ENCODE peak calls at places on chromosomes 13 and 19, in six cellular contexts. Y, J, M, D, U and A are unnamed samples.

GRCh38 chr13:54611400-54611799 is 1582.8 kb downstream of the OLFM4 start:
- DNase-seq in Y (no peak), J (no peak), M (no peak), D (no peak), U (no peak), A (no peak)

GRCh38 chr19:10501971-10502523 is 1.1 kb downstream of the KEAP1 start:
- DNase-seq in Y (peak), J (peak), M (peak), D (no peak), U (no peak), A (no peak)

GRCh38 chr19:30096596-30097370 is 154.7 kb downstream of the URI1 start:
- DNase-seq in Y (no peak), J (no peak), M (no peak), D (no peak), U (no peak), A (no peak)

GRCh38 chr13:26956532-26957142 is 196.1 kb upstream of the GPR12 start:
- DNase-seq in Y (no peak), J (no peak), M (no peak), D (no peak), U (no peak), A (no peak)

GRCh38 chr13:114129649-114130062 is 2.8 kb downstream of the RASA3 start:
- DNase-seq in Y (peak), J (no peak), M (no peak), D (no peak), U (no peak), A (no peak)

GRCh38 chr13:94061316-94061715 is 418.2 kb downstream of the DCT start:
- DNase-seq in Y (no peak), J (no peak), M (no peak), D (no peak), U (no peak), A (no peak)

GRCh38 chr13:107144432-107144831 is 576.5 kb upstream of the ARGLU1 start:
- DNase-seq in Y (no peak), J (no peak), M (no peak), D (no peak), U (no peak), A (no peak)

GRCh38 chr13:31880849-31881494 is 141.6 kb downstream of the RXFP2 start:
- DNase-seq in Y (no peak), J (no peak), M (no peak), D (no peak), U (no peak), A (no peak)

GRCh38 chr13:66443926-66444325 is 786.2 kb downstream of the PCDH9 start:
- DNase-seq in Y (no peak), J (no peak), M (no peak), D (no peak), U (no peak), A (no peak)

GRCh38 chr13:21668665-21669599 is 1.9 kb upstream of the FGF9 start:
- DNase-seq in Y (no peak), J (peak), M (no peak), D (no peak), U (no peak), A (peak)

GRCh38 chr13:81686877-81687276 is 1346.0 kb upstream of the SPRY2 start:
- DNase-seq in Y (no peak), J (peak), M (no peak), D (no peak), U (no peak), A (no peak)

GRCh38 chr13:47675871-47676270 is 325.2 kb downstream of the SUCLA2 start:
- DNase-seq in Y (no peak), J (no peak), M (no peak), D (no peak), U (no peak), A (no peak)

GRCh38 chr13:50587122-50587521 is 256.4 kb downstream of the DLEU7 start:
- DNase-seq in Y (peak), J (no peak), M (no peak), D (no peak), U (no peak), A (no peak)

GRCh38 chr19:4694211-4694987 is 24.3 kb upstream of the MYDGF start:
- DNase-seq in Y (no peak), J (no peak), M (no peak), D (peak), U (no peak), A (no peak)

GRCh38 chr13:42396501-42396900 is 124.5 kb downstream of the AKAP11 start:
- DNase-seq in Y (no peak), J (no peak), M (no peak), D (no peak), U (no peak), A (no peak)

GRCh38 chr13:37747071-37747612 is 122.4 kb downstream of the TRPC4 start:
- DNase-seq in Y (no peak), J (no peak), M (no peak), D (no peak), U (no peak), A (no peak)

GRCh38 chr13:50244913-50245574 is 229.8 kb downstream of the KCNRG start:
- DNase-seq in Y (no peak), J (no peak), M (peak), D (peak), U (peak), A (no peak)

GRCh38 chr13:44715287-44716224 is 139.4 kb upstream of the TSC22D1 start:
- DNase-seq in Y (no peak), J (peak), M (no peak), D (no peak), U (no peak), A (no peak)

GRCh38 chr13:33994198-33994597 is 176.2 kb downstream of the RFC3 start:
- DNase-seq in Y (no peak), J (no peak), M (no peak), D (no peak), U (no peak), A (no peak)

DNA sequence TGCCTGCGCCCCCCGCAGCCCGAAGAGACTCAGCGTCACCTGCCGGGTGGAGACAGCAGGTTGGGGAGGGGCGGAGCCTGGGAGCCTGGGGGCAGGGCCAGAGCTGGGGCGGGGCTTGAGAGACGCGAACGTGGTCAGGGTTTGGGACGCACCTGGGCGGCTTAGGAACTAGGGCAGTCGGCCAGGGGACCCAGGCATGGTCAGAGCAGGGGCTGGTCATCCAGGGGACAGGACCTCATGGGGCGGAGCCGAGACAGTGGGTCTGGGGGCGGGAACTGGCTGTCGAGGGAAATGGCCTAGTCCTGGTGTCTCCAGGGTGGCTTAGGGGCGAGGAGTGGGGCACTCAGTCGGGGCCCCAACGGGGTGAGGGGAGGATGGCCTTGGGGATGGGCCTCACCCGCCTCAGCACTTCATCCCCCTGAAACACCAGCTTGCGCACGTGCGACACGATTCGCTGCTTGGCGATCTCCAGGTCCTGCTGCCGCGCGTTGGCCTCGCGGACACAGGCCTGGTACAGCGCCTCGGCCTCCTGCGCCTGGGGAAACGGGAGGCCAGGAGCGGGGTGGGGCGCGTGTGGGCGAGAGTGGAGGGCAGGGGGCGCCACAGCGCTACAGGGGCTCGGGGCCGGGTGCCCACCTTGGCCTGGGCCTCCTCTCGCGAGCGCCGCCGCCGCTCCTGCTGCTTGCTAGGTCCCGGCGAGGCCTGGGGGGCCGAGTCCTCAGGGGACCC is 5.8 kb downstream of the GMIP start:
- DNase-seq in Y (no peak), J (no peak), M (no peak), D (peak), U (no peak), A (no peak)
- TF ChIP-seq GABPA in Y (no peak), J (no peak), M (no peak), D (no peak), U (no peak), A (no peak)

GRCh38 chr19:35524181-35524838 is 3.8 kb downstream of the SBSN start:
- DNase-seq in Y (no peak), J (no peak), M (no peak), D (no peak), U (no peak), A (no peak)
- TF ChIP-seq GABPA in Y (no peak), J (no peak), M (no peak), D (no peak), U (no peak), A (no peak)

GRCh38 chr19:50837300-50837699 is 3.9 kb upstream of the KLK15 start:
- DNase-seq in Y (no peak), J (no peak), M (no peak), D (no peak), U (no peak), A (no peak)
- TF ChIP-seq GABPA in Y (no peak), J (no peak), M (no peak), D (no peak), U (no peak), A (no peak)

DNA sequence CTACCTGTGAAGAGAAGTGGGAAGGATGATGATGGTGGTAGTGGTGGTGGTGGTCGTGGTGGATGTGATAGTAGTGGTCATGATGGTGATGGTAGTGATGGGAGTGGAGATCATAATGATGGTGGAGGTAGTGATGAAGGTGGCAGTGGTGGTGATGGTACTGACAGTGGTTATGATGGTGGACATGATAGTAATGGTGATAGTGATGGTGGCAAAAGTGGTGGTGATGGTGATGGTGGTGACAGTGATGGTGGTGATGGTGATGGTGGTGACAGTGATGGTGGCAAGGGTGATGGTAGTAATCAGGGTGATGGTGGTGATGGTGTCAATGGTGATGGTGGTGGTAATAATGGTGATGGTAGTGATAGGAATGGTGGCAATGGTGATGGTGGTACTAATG is 26.2 kb downstream of the MBD3L2B start:
- DNase-seq in Y (no peak), J (no peak), M (no peak), D (no peak), U (no peak), A (no peak)
- TF ChIP-seq GABPA in Y (no peak), J (no peak), M (no peak), D (no peak), U (no peak), A (no peak)

GRCh38 chr19:2249880-2250764 is 999 bp downstream of the AMH start:
- DNase-seq in Y (no peak), J (peak), M (no peak), D (no peak), U (no peak), A (peak)

GRCh38 chr19:2250765-2251576 is 1.8 kb downstream of the AMH start:
- DNase-seq in Y (no peak), J (peak), M (no peak), D (no peak), U (no peak), A (peak)

GRCh38 chr19:2248136-2249009 is 750 bp upstream of the AMH start:
- DNase-seq in Y (no peak), J (peak), M (no peak), D (no peak), U (no peak), A (no peak)

GRCh38 chr19:2247433-2248101 is 1.6 kb upstream of the AMH start:
- DNase-seq in Y (no peak), J (peak), M (no peak), D (no peak), U (no peak), A (no peak)

DNA sequence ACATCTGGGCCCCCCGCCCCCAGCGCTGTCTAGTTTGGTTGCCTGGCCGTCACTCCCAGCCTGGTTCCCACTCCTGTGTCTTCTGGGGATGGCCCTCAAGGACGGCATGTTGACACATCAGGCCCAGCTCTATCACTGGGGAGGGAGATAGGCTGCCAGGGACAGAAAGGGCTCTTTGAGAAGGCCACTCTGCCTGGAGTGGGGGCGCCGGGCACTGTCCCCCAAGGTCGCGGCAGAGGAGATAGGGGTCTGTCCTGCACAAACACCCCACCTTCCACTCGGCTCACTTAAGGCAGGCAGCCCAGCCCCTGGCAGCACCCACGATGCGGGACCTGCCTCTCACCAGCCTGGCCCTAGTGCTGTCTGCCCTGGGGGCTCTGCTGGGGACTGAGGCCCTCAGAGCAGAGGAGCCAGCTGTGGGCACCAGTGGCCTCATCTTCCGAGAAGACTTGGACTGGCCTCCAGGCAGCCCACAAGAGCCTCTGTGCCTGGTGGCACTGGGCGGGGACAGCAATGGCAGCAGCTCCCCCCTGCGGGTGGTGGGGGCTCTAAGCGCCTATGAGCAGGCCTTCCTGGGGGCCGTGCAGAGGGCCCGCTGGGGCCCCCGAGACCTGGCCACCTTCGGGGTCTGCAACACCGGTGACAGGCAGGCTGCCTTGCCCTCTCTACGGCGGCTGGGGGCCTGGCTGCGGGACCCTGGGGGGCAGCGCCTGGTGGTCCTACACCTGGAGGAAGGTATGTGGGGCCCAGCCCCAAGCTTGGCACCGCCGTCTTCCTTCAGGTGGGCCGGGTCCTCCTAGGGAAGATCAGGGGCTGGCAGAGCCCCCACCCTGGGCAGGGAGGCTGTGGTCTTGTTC is at the start of gene AMH:
- DNase-seq in Y (no peak), J (peak), M (no peak), D (no peak), U (no peak), A (no peak)
- TF ChIP-seq GABPA in Y (no peak), J (no peak), M (no peak), D (no peak), U (no peak), A (no peak)

GRCh38 chr19:1236566-1236965 is 1.2 kb downstream of the CBARP start:
- DNase-seq in Y (no peak), J (peak), M (no peak), D (peak), U (no peak), A (peak)
- TF ChIP-seq GABPA in Y (no peak), J (no peak), M (no peak), D (no peak), U (no peak), A (no peak)

GRCh38 chr13:46281779-46282178 is 70.1 kb downstream of the LRRC63 start:
- DNase-seq in Y (no peak), J (no peak), M (no peak), D (no peak), U (no peak), A (no peak)
- TF ChIP-seq GABPA in Y (no peak), J (no peak), M (no peak), D (no peak), U (no peak), A (no peak)

GRCh38 chr13:24220086-24220703 is 59.7 kb downstream of the SPATA13 start:
- DNase-seq in Y (peak), J (peak), M (peak), D (peak), U (no peak), A (no peak)
- TF ChIP-seq GABPA in Y (no peak), J (no peak), M (no peak), D (no peak), U (no peak), A (no peak)

GRCh38 chr13:100100115-100100879 is 11.4 kb downstream of the PCCA start:
- DNase-seq in Y (no peak), J (no peak), M (peak), D (no peak), U (no peak), A (no peak)
- TF ChIP-seq GABPA in Y (no peak), J (no peak), M (no peak), D (no peak), U (no peak), A (no peak)